ENCODE peak calls at places on chromosomes 7 and 10, in seven cellular contexts. P, S, O, Q, L, N and A are unnamed samples. For H3K27me3, the result is how much of the 10 kb centered on the place peaks cover.

GRCh38 chr10:77784856-77785255 is 141.7 kb downstream of the DLG5 start:
- DNase-seq in P (no peak), S (no peak), O (no peak), Q (no peak), L (peak), N (no peak), A (no peak)

GRCh38 chr10:86290933-86291615 is 75.5 kb downstream of the GRID1 start:
- DNase-seq in P (no peak), S (no peak), O (no peak), Q (peak), L (no peak), N (peak), A (no peak)

GRCh38 chr7:90629306-90629918 is 33.3 kb downstream of the CDK14 start:
- DNase-seq in P (no peak), S (no peak), O (no peak), Q (no peak), L (peak), N (no peak), A (no peak)

GRCh38 chr7:27155816-27156507 is 513 bp downstream of the HOXA7 start:
- DNase-seq in P (no peak), S (no peak), O (no peak), Q (peak), L (peak), N (peak), A (no peak)

GRCh38 chr7:90119178-90119971 is 34.9 kb upstream of the STEAP1 start:
- DNase-seq in P (peak), S (peak), O (no peak), Q (peak), L (no peak), N (no peak), A (peak)

GRCh38 chr10:69636626-69637550 is 6.8 kb downstream of the FAM241B start:
- DNase-seq in P (peak), S (peak), O (no peak), Q (peak), L (no peak), N (peak), A (peak)

GRCh38 chr10:30022590-30022989 is 36.8 kb downstream of the JCAD start:
- DNase-seq in P (no peak), S (no peak), O (no peak), Q (no peak), L (no peak), N (no peak), A (no peak)

GRCh38 chr10:66505003-66505707 is 420.7 kb upstream of the LRRTM3 start:
- DNase-seq in P (no peak), S (no peak), O (no peak), Q (no peak), L (no peak), N (no peak), A (no peak)

GRCh38 chr10:44352316-44353127 is 32.4 kb downstream of the CXCL12 start:
- DNase-seq in P (no peak), S (no peak), O (no peak), Q (no peak), L (no peak), N (peak), A (no peak)

GRCh38 chr10:5940807-5941218 is 36.5 kb downstream of the IL15RA start:
- DNase-seq in P (no peak), S (no peak), O (no peak), Q (no peak), L (no peak), N (no peak), A (no peak)

DNA sequence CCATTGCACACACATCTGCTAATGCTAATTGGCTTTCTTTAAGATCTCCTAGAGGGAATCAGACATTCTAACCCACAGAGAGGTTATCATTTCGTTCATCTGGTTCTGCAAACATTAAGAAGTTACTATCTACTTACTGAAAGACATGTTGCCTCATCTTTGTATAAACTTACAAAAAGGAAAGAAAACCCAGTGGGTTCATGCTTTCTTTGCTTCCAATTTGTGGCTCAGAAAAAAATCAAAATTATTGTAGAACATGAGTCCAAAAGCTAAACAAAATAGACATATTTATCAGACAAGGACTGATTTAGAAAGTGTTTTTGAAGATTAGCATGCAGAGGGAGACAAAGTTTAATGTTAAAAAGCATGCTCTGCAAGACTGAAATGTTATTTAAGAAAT is 123.1 kb downstream of the MBL2 start:
- DNase-seq in P (no peak), S (no peak), O (no peak), Q (no peak), L (no peak), N (no peak), A (no peak)
- H3K27me3 ChIP-seq in P (under half), S (under half), O (under half), Q (under half), L (under half), N (under half), A (under half)

GRCh38 chr7:1366801-1367405 is 92.4 kb downstream of the MICALL2 start:
- DNase-seq in P (no peak), S (no peak), O (no peak), Q (no peak), L (no peak), N (no peak), A (no peak)

GRCh38 chr7:1367501-1367900 is 91.8 kb downstream of the MICALL2 start:
- DNase-seq in P (no peak), S (no peak), O (no peak), Q (no peak), L (no peak), N (no peak), A (no peak)

GRCh38 chr7:1369856-1370657 is 89.2 kb downstream of the MICALL2 start:
- DNase-seq in P (no peak), S (no peak), O (no peak), Q (no peak), L (no peak), N (no peak), A (no peak)

GRCh38 chr7:1368682-1369571 is 90.3 kb downstream of the MICALL2 start:
- DNase-seq in P (no peak), S (no peak), O (no peak), Q (peak), L (peak), N (no peak), A (peak)

DNA sequence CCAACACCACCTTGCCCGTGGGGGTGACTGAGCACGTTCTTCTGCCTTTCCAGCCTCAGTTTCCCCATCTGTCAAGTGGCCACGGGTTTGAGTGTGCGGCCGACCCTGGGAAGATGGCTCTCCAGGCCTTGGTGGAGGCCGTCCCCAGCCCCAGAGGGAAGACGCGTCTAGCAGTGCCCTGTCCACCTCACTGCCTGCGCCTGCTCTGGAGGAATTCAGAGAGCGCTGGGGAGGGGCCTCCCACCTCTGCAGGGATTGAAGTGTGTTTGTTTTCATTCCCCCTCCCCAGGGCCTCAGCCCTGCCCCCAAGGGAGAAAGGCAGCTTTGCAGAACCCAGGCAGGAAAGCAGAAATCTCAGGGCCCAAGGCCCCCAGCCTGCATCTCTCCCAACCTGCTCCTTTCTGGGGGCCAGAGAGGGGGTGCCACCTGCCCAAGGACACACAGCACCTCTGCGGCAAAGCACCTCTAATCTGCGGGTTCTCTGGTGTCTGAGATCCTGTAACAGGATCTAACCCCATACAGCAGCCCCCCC is 91.1 kb downstream of the MICALL2 start:
- DNase-seq in P (no peak), S (no peak), O (no peak), Q (no peak), L (no peak), N (no peak), A (no peak)
- H3K27me3 ChIP-seq in P (under half), S (under half), O (under half), Q (under half), L (half or more), N (half or more), A (under half)

GRCh38 chr7:25615005-25615404 is 386.7 kb upstream of the NPVF start:
- DNase-seq in P (no peak), S (no peak), O (no peak), Q (no peak), L (peak), N (no peak), A (no peak)
- H3K27me3 ChIP-seq in P (under half), S (under half), O (under half), Q (under half), L (under half), N (under half), A (under half)

GRCh38 chr10:127740596-127740995 is 3.6 kb downstream of the FOXI2 start:
- DNase-seq in P (no peak), S (no peak), O (no peak), Q (peak), L (no peak), N (no peak), A (no peak)
- H3K27me3 ChIP-seq in P (under half), S (under half), O (under half), Q (under half), L (under half), N (under half), A (under half)

DNA sequence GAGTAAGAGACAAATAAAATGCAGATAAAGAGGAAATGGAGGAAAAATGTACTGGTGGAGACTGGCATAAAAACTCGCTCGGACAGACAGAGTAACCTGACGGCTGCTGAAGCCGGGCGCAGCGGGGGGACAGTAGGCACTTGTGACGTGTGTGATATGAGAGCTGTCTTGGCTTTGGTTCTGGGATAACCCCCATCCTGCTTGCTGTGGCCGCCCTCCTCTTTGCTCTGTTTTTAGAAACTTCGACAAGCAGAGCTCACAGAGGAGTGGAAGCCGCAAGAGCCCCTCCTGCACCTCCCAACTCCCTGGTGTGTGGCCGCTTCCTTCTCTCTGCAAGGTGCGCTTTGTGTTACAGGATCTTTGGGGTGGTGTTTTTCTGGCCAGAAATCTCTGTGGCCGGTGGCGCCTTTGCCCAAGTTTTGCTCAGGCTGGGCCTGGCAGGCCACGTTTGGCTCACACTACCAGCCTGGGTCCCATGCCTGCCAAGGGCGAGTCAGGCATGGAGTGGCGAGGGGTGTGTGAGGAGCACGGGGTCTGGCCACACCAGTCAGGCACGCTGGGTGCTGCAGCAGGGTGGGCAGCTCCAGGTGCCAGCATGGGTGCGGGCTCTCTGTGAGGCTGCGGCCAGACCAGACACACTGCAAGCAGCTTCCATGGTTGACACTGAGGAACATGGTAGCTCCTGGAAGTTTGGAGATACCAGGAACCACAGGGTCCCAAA is 268.0 kb downstream of the DNAJB6 start:
- DNase-seq in P (no peak), S (no peak), O (no peak), Q (no peak), L (no peak), N (no peak), A (no peak)
- H3K27me3 ChIP-seq in P (under half), S (under half), O (under half), Q (under half), L (under half), N (under half), A (under half)

GRCh38 chr7:29569648-29570047 is 6.0 kb downstream of the PRR15 start:
- DNase-seq in P (no peak), S (no peak), O (no peak), Q (no peak), L (no peak), N (no peak), A (no peak)
- H3K27me3 ChIP-seq in P (under half), S (under half), O (under half), Q (under half), L (half or more), N (under half), A (under half)

GRCh38 chr7:129170373-129171021 is 17.9 kb upstream of the SMO start:
- DNase-seq in P (no peak), S (no peak), O (no peak), Q (peak), L (no peak), N (no peak), A (no peak)
- H3K27me3 ChIP-seq in P (under half), S (under half), O (under half), Q (under half), L (under half), N (under half), A (under half)

DNA sequence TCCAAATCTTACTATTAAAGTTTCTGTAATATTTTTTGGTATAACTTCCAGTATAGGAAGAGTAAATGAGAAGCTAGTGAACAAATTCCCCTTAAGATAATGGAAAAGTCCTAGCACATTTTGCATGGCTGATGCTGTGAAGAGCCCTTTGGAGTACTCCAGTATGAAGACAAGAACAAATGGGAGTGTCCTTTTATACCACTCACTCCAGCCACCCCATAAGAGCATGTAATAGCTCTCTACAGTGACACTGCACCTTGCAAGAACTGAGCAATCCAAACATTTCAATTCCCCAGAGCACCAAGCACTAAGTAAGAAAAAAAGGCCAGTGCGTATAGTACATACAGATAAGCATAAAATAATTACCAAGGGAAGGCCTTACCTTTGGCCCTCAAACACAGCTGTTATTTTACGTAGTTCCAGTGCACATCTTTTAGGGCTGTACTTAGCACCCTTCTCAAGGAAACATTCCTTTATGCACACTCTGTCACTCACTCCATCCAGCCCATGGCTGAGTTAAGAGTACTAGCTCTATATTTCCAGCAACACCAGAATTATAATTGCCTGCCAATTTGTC is 135.4 kb downstream of the ST7 start:
- DNase-seq in P (no peak), S (no peak), O (no peak), Q (no peak), L (no peak), N (no peak), A (no peak)
- H3K27me3 ChIP-seq in P (under half), S (under half), O (under half), Q (under half), L (under half), N (under half), A (under half)